ENCODE peak calls at places on chromosomes 11 and 22, in five cellular contexts. S is GM13977, N is brain pericyte, X is NCI-H345, H is hypothalamus. M is an unnamed sample.

GRCh38 chr11:96230686-96231085 is 112.3 kb downstream of the MAML2 start:
- DNase-seq in S (no peak), N (no peak), X (no peak), H (no peak), M (no peak)

GRCh38 chr11:90555477-90555876 is 332.6 kb upstream of the CHORDC1 start:
- DNase-seq in S (no peak), N (no peak), X (no peak), H (no peak), M (no peak)

GRCh38 chr11:45086526-45086925 is 59.9 kb upstream of the PRDM11 start:
- DNase-seq in S (no peak), N (no peak), X (no peak), H (no peak), M (no peak)

GRCh38 chr22:40603088-40603605 is 33.4 kb downstream of the MRTFA start:
- DNase-seq in S (no peak), N (no peak), X (no peak), H (no peak), M (no peak)

GRCh38 chr22:22342697-22343602 is 98.4 kb downstream of the VPREB1 start:
- DNase-seq in S (peak; percentile 54), N (no peak), X (peak; percentile 66), H (no peak), M (no peak)

GRCh38 chr11:45094958-45095690 is 51.3 kb upstream of the PRDM11 start:
- DNase-seq in S (no peak), N (no peak), X (no peak), H (no peak), M (no peak)

GRCh38 chr11:297666-298405 is 1.5 kb downstream of the IFITM5 start:
- DNase-seq in S (no peak), N (no peak), X (no peak), H (no peak), M (no peak)

GRCh38 chr11:6647282-6647679 is 8.3 kb downstream of the DCHS1 start:
- DNase-seq in S (no peak), N (no peak), X (no peak), H (no peak), M (no peak)

GRCh38 chr22:26608129-26608528 is 9.7 kb downstream of the CRYBB1 start:
- DNase-seq in S (no peak), N (no peak), X (no peak), H (no peak), M (no peak)

GRCh38 chr11:79025097-79025496 is 415.7 kb downstream of the TENM4 start:
- DNase-seq in S (no peak), N (no peak), X (no peak), H (no peak), M (no peak)

M was measured in NCI-H1417 treated with DMSO at 0.1 percent for 48 hours.